ENCODE peak calls at places on chromosome 21, in ten cellular contexts. One of them, this sample, is unnamed.

GRCh38 chr21:42118901-42119300 is 47.8 kb downstream of the UMODL1 start:
- DNase-seq in AG04450: no peak
- DNase-seq in transverse colon: peak; percentile 26
- DNase-seq in foreskin fibroblast: peak; percentile 56
- DNase-seq in WTC11: no peak
- DNase-seq in neural crest cell: no peak
- DNase-seq in GM06990: no peak
- DNase-seq in ovary: no peak
- DNase-seq in stomach: no peak
- DNase-seq in AG09319: no peak
- DNase-seq in this sample: no peak

GRCh38 chr21:25956993-25957714 is 213.4 kb downstream of the APP start:
- DNase-seq in AG04450: peak; percentile 30
- DNase-seq in transverse colon: no peak
- DNase-seq in foreskin fibroblast: peak; percentile 88
- DNase-seq in WTC11: no peak
- DNase-seq in neural crest cell: no peak
- DNase-seq in GM06990: no peak
- DNase-seq in stomach: no peak
- DNase-seq in AG09319: peak; percentile 58
- DNase-seq in ovary: no peak
- DNase-seq in this sample: no peak

GRCh38 chr21:42681296-42682206 is 28.1 kb downstream of the PDE9A start:
- DNase-seq in stomach: no peak
- DNase-seq in foreskin fibroblast: no peak
- DNase-seq in neural crest cell: no peak
- DNase-seq in transverse colon: no peak
- DNase-seq in GM06990: no peak
- DNase-seq in WTC11: no peak
- DNase-seq in AG09319: no peak
- DNase-seq in ovary: no peak
- DNase-seq in AG04450: no peak
- DNase-seq in this sample: no peak

GRCh38 chr21:26077523-26077922 is 93.0 kb downstream of the APP start:
- DNase-seq in transverse colon: no peak
- DNase-seq in ovary: no peak
- DNase-seq in GM06990: no peak
- DNase-seq in neural crest cell: no peak
- DNase-seq in foreskin fibroblast: no peak
- DNase-seq in stomach: no peak
- DNase-seq in WTC11: no peak
- DNase-seq in AG04450: no peak
- DNase-seq in AG09319: no peak
- DNase-seq in this sample: no peak

GRCh38 chr21:42847051-42847707 is 32.2 kb downstream of the WDR4 start:
- DNase-seq in AG09319: no peak
- DNase-seq in stomach: no peak
- DNase-seq in neural crest cell: no peak
- DNase-seq in ovary: no peak
- DNase-seq in transverse colon: no peak
- DNase-seq in WTC11: no peak
- DNase-seq in GM06990: no peak
- DNase-seq in foreskin fibroblast: no peak
- DNase-seq in AG04450: no peak
- DNase-seq in this sample: no peak

GRCh38 chr21:32772281-32773047 is 909 bp upstream of the PAXBP1 start:
- DNase-seq in stomach: peak; percentile 44
- DNase-seq in WTC11: no peak
- DNase-seq in transverse colon: peak; percentile 60
- DNase-seq in neural crest cell: no peak
- DNase-seq in AG04450: no peak
- DNase-seq in ovary: no peak
- DNase-seq in AG09319: no peak
- DNase-seq in GM06990: peak; percentile 34
- DNase-seq in foreskin fibroblast: peak; percentile 36
- DNase-seq in this sample: peak; percentile 53

GRCh38 chr21:41928621-41929220 is 25.1 kb downstream of the C2CD2 start:
- DNase-seq in ovary: no peak
- DNase-seq in foreskin fibroblast: no peak
- DNase-seq in GM06990: peak; percentile 67
- DNase-seq in stomach: no peak
- DNase-seq in WTC11: no peak
- DNase-seq in transverse colon: no peak
- DNase-seq in AG09319: no peak
- DNase-seq in neural crest cell: no peak
- DNase-seq in AG04450: no peak
- DNase-seq in this sample: peak; percentile 73

GRCh38 chr21:33023574-33024277 is 2.0 kb upstream of the OLIG2 start:
- DNase-seq in AG09319: no peak
- DNase-seq in AG04450: no peak
- DNase-seq in foreskin fibroblast: peak; percentile 20
- DNase-seq in WTC11: peak; percentile 54
- DNase-seq in stomach: no peak
- DNase-seq in ovary: no peak
- DNase-seq in neural crest cell: no peak
- DNase-seq in transverse colon: no peak
- DNase-seq in GM06990: no peak
- DNase-seq in this sample: peak; percentile 28

GRCh38 chr21:45026833-45027232 is 47.5 kb upstream of the ADARB1 start:
- DNase-seq in ovary: peak; percentile 5
- DNase-seq in foreskin fibroblast: no peak
- DNase-seq in AG04450: no peak
- DNase-seq in WTC11: no peak
- DNase-seq in neural crest cell: no peak
- DNase-seq in stomach: no peak
- DNase-seq in transverse colon: no peak
- DNase-seq in GM06990: no peak
- DNase-seq in AG09319: no peak
- DNase-seq in this sample: no peak

GRCh38 chr21:43775795-43776430 is at the start of gene CSTB:
- DNase-seq in GM06990: peak; percentile 84
- DNase-seq in WTC11: peak; percentile 83
- DNase-seq in transverse colon: peak; percentile 87
- DNase-seq in foreskin fibroblast: peak; percentile 87
- DNase-seq in ovary: peak; percentile 81
- DNase-seq in AG09319: no peak
- DNase-seq in stomach: peak; percentile 80
- DNase-seq in AG04450: no peak
- DNase-seq in neural crest cell: peak; percentile 80
- DNase-seq in this sample: peak; percentile 93

GRCh38 chr21:41923641-41924342 is 30.0 kb downstream of the C2CD2 start:
- DNase-seq in AG09319: no peak
- DNase-seq in stomach: no peak
- DNase-seq in ovary: peak; percentile 50
- DNase-seq in AG04450: no peak
- DNase-seq in foreskin fibroblast: peak; percentile 19
- DNase-seq in GM06990: no peak
- DNase-seq in neural crest cell: no peak
- DNase-seq in transverse colon: no peak
- DNase-seq in WTC11: no peak
- DNase-seq in this sample: no peak

GRCh38 chr21:45104560-45104959 is 30.2 kb downstream of the ADARB1 start:
- DNase-seq in AG09319: no peak
- DNase-seq in neural crest cell: no peak
- DNase-seq in foreskin fibroblast: no peak
- DNase-seq in transverse colon: peak; percentile 66
- DNase-seq in GM06990: peak; percentile 50
- DNase-seq in AG04450: no peak
- DNase-seq in ovary: no peak
- DNase-seq in stomach: peak; percentile 78
- DNase-seq in WTC11: no peak
- DNase-seq in this sample: no peak

GRCh38 chr21:19322360-19322759 is 918.8 kb upstream of the TMPRSS15 start:
- DNase-seq in WTC11: no peak
- DNase-seq in transverse colon: no peak
- DNase-seq in neural crest cell: no peak
- DNase-seq in AG04450: no peak
- DNase-seq in stomach: no peak
- DNase-seq in GM06990: no peak
- DNase-seq in ovary: no peak
- DNase-seq in foreskin fibroblast: no peak
- DNase-seq in AG09319: no peak
- DNase-seq in this sample: no peak

DNA sequence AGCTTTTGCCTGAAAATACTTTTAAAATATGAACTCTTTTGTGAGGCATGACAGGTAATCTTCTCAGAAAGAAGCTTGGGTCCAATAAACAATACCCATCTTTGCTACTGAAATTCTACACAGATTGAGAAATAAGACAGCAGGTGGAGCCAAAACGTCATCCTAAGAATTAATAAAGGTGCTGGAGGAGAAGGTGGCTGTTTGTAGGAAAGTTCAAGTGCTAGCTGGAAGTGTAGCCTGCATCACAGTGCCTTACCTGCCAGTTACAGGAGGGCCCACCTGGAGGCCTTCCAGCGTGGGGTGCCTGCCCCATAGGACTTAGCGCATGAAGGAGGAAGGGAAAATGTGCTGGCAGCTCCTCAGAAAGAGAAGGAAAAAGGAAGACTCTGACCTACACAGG is 93.7 kb downstream of the TTC3 start:
- DNase-seq in stomach: no peak
- DNase-seq in GM06990: no peak
- DNase-seq in ovary: no peak
- DNase-seq in neural crest cell: no peak
- DNase-seq in WTC11: no peak
- DNase-seq in foreskin fibroblast: no peak
- DNase-seq in AG04450: no peak
- DNase-seq in transverse colon: no peak
- DNase-seq in AG09319: no peak
- DNase-seq in this sample: peak; percentile 25
- TF ChIP-seq CTCF in stomach: no peak
- TF ChIP-seq CTCF in GM06990: peak; percentile 35
- TF ChIP-seq CTCF in ovary: no peak
- TF ChIP-seq CTCF in neural crest cell: peak; percentile 54
- TF ChIP-seq CTCF in WTC11: no peak
- TF ChIP-seq CTCF in foreskin fibroblast: peak; percentile 6
- TF ChIP-seq CTCF in AG04450: no peak
- TF ChIP-seq CTCF in transverse colon: no peak
- TF ChIP-seq CTCF in AG09319: no peak
- TF ChIP-seq CTCF in this sample: peak; percentile 42

DNA sequence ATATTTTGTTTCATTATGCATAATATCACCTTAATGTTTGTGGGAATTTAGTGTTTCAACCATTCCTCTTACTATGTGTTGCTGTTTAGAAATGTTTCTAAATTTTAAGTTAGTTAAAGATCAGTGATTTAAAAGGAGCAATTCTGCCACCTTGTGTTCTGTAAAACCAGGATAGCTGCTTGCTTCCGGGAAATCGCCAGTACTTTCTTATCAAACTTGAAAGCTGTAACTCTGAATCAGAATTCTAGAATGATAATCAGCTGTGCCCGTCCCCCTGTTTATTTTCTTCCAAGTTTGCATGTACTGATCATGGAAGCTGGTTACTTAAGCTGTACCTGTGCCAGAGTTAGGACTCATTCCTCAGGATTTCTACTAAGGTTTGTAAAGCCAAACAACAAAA is 656.4 kb downstream of the LTN1 start:
- DNase-seq in GM06990: no peak
- DNase-seq in transverse colon: no peak
- DNase-seq in AG09319: peak; percentile 92
- DNase-seq in AG04450: peak; percentile 93
- DNase-seq in foreskin fibroblast: peak; percentile 95
- DNase-seq in stomach: peak; percentile 26
- DNase-seq in ovary: peak; percentile 15
- DNase-seq in WTC11: no peak
- DNase-seq in neural crest cell: no peak
- DNase-seq in this sample: no peak
- TF ChIP-seq CTCF in GM06990: no peak
- TF ChIP-seq CTCF in transverse colon: peak; percentile 37
- TF ChIP-seq CTCF in AG09319: peak; percentile 53
- TF ChIP-seq CTCF in AG04450: peak; percentile 63
- TF ChIP-seq CTCF in foreskin fibroblast: peak; percentile 38
- TF ChIP-seq CTCF in stomach: peak; percentile 46
- TF ChIP-seq CTCF in ovary: peak; percentile 56
- TF ChIP-seq CTCF in WTC11: peak; percentile 24
- TF ChIP-seq CTCF in neural crest cell: peak; percentile 67
- TF ChIP-seq CTCF in this sample: no peak

DNA sequence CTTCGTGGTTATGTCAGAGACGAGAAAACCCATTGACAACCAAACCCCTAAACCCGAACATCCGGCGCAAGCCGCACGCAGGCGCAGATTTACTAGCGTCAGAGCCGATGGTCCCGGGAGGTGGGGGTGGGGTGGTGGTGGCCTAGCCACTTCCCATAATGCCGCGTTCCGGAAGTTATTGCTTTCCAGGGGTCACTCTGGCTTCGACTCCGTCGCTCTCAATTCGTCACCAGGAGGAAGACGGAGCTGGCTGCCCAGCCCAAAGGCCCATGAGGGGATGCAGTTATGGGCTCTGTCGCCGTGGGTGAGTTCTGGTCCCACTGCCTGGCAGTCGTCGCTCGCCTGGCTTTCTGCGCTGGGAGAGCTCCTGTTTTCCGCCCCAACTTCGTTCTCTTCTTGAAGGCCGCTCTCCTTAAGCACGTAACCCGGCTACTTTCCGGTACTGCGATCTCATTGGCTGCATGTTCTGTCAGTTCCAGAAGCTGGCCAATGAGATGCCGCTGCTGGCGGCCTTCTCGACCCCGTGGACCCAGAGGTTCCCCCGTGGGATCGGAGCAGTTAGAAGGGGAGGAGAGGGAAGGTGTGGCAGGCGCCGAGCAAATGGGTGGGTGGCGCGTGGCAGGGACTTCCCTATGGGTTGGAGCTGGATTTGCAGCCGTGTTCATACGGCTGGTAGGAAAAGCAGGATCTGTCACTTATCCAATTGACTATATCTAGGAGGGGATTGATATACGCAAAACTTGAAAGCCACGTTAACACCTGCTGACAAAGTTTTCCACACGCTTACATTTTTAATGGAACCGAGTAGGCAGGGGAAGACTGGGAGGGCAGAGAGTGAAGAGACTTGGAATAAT is at the start of gene USP16:
- DNase-seq in AG04450: peak; percentile 99
- DNase-seq in WTC11: peak; percentile 89
- DNase-seq in transverse colon: peak; percentile 97
- DNase-seq in ovary: peak; percentile 93
- DNase-seq in AG09319: peak; percentile 98
- DNase-seq in foreskin fibroblast: peak; percentile 99
- DNase-seq in GM06990: peak; percentile 98
- DNase-seq in neural crest cell: peak; percentile 92
- DNase-seq in stomach: peak; percentile 95
- DNase-seq in this sample: peak; percentile 96
- TF ChIP-seq CTCF in AG04450: peak; percentile 33
- TF ChIP-seq CTCF in WTC11: no peak
- TF ChIP-seq CTCF in transverse colon: no peak
- TF ChIP-seq CTCF in ovary: peak; percentile 30
- TF ChIP-seq CTCF in AG09319: peak; percentile 1
- TF ChIP-seq CTCF in foreskin fibroblast: no peak
- TF ChIP-seq CTCF in GM06990: no peak
- TF ChIP-seq CTCF in neural crest cell: no peak
- TF ChIP-seq CTCF in stomach: peak; percentile 31
- TF ChIP-seq CTCF in this sample: no peak

DNA sequence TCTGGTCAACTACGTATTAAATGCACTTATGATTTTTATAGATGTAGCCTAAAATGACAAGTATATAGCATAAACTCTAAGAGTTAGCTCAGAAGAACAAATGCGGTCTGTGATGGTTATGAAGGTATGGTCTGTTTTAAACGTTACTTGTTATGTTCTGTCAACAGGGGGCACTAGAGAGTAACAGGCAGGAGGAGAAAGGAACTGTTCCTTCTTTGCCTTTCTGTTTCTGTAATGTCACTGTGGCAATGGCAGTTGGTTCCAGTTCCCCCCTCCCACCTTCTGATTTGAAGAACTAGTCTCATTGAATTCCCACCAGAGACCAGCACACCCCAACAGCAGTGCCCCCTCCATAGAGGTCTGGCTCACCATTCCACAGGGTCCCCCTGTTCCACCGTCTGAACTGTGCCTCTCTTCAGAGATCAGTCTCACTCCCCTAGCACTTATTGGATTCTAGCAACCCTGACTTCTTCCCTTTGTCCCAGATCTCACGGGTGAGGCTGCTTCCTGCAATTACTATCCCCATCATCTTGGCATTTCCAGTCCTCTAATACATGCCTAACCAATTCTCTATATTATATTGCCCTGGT is 14.0 kb downstream of the KRTAP24-1 start:
- DNase-seq in ovary: no peak
- DNase-seq in foreskin fibroblast: no peak
- DNase-seq in AG04450: no peak
- DNase-seq in AG09319: no peak
- DNase-seq in transverse colon: no peak
- DNase-seq in GM06990: no peak
- DNase-seq in stomach: no peak
- DNase-seq in WTC11: no peak
- DNase-seq in neural crest cell: no peak
- DNase-seq in this sample: no peak
- TF ChIP-seq CTCF in ovary: no peak
- TF ChIP-seq CTCF in foreskin fibroblast: peak; percentile 6
- TF ChIP-seq CTCF in AG04450: no peak
- TF ChIP-seq CTCF in AG09319: no peak
- TF ChIP-seq CTCF in transverse colon: peak; percentile 23
- TF ChIP-seq CTCF in GM06990: no peak
- TF ChIP-seq CTCF in stomach: no peak
- TF ChIP-seq CTCF in WTC11: peak; percentile 50
- TF ChIP-seq CTCF in neural crest cell: peak; percentile 39
- TF ChIP-seq CTCF in this sample: no peak

This sample was measured in GM13977.